ENCODE peak calls at places on chromosomes 12 and 14, in five cellular contexts. One of them, this sample, is unnamed.

GRCh38 chr12:122282066-122282465 is 15.8 kb upstream of the VPS33A start:
- DNase-seq in NCI-H510A: no peak
- DNase-seq in B cell: no peak
- DNase-seq in activated effector memory CD4-positive, alpha-beta T cell treated with Interleukin-2 at 50 U/mL for 16 hours: no peak
- DNase-seq in stimulated activated CD8-positive, alpha-beta memory T cell treated with anti-CD3 and anti-CD28 coated beads, Interleukin-12 subunit alpha, Interleukin-12 subunit beta, amount 100 ng/mL, for 4 hours: no peak
- DNase-seq in this sample: no peak

GRCh38 chr14:26401170-26401968 is 196.5 kb downstream of the NOVA1 start:
- DNase-seq in NCI-H510A: peak; percentile 68
- DNase-seq in B cell: no peak
- DNase-seq in activated effector memory CD4-positive, alpha-beta T cell treated with Interleukin-2 at 50 U/mL for 16 hours: no peak
- DNase-seq in stimulated activated CD8-positive, alpha-beta memory T cell treated with anti-CD3 and anti-CD28 coated beads, Interleukin-12 subunit alpha, Interleukin-12 subunit beta, amount 100 ng/mL, for 4 hours: no peak
- DNase-seq in this sample: no peak

GRCh38 chr14:63288853-63289252 is 29.9 kb downstream of the GPHB5 start:
- DNase-seq in NCI-H510A: no peak
- DNase-seq in B cell: no peak
- DNase-seq in activated effector memory CD4-positive, alpha-beta T cell treated with Interleukin-2 at 50 U/mL for 16 hours: no peak
- DNase-seq in stimulated activated CD8-positive, alpha-beta memory T cell treated with anti-CD3 and anti-CD28 coated beads, Interleukin-12 subunit alpha, Interleukin-12 subunit beta, amount 100 ng/mL, for 4 hours: no peak
- DNase-seq in this sample: no peak

GRCh38 chr14:101109347-101109638 is 205.8 kb upstream of the RTL1 start:
- DNase-seq in NCI-H510A: no peak
- DNase-seq in B cell: no peak
- DNase-seq in activated effector memory CD4-positive, alpha-beta T cell treated with Interleukin-2 at 50 U/mL for 16 hours: no peak
- DNase-seq in stimulated activated CD8-positive, alpha-beta memory T cell treated with anti-CD3 and anti-CD28 coated beads, Interleukin-12 subunit alpha, Interleukin-12 subunit beta, amount 100 ng/mL, for 4 hours: no peak
- DNase-seq in this sample: no peak

GRCh38 chr12:87784350-87784749 is 244.9 kb downstream of the C12orf50 start:
- DNase-seq in NCI-H510A: peak; percentile 43
- DNase-seq in B cell: no peak
- DNase-seq in activated effector memory CD4-positive, alpha-beta T cell treated with Interleukin-2 at 50 U/mL for 16 hours: no peak
- DNase-seq in stimulated activated CD8-positive, alpha-beta memory T cell treated with anti-CD3 and anti-CD28 coated beads, Interleukin-12 subunit alpha, Interleukin-12 subunit beta, amount 100 ng/mL, for 4 hours: no peak
- DNase-seq in this sample: no peak

GRCh38 chr14:49966971-49967630 is 74.2 kb downstream of the ARF6 start:
- DNase-seq in NCI-H510A: no peak
- DNase-seq in B cell: no peak
- DNase-seq in activated effector memory CD4-positive, alpha-beta T cell treated with Interleukin-2 at 50 U/mL for 16 hours: no peak
- DNase-seq in stimulated activated CD8-positive, alpha-beta memory T cell treated with anti-CD3 and anti-CD28 coated beads, Interleukin-12 subunit alpha, Interleukin-12 subunit beta, amount 100 ng/mL, for 4 hours: no peak
- DNase-seq in this sample: no peak

GRCh38 chr12:88578821-88579518 is 1.3 kb downstream of the KITLG start:
- DNase-seq in NCI-H510A: peak; percentile 59
- DNase-seq in B cell: no peak
- DNase-seq in activated effector memory CD4-positive, alpha-beta T cell treated with Interleukin-2 at 50 U/mL for 16 hours: no peak
- DNase-seq in stimulated activated CD8-positive, alpha-beta memory T cell treated with anti-CD3 and anti-CD28 coated beads, Interleukin-12 subunit alpha, Interleukin-12 subunit beta, amount 100 ng/mL, for 4 hours: no peak
- DNase-seq in this sample: no peak

GRCh38 chr12:22668441-22668840 is 43.5 kb downstream of the ETNK1 start:
- DNase-seq in NCI-H510A: no peak
- DNase-seq in B cell: no peak
- DNase-seq in activated effector memory CD4-positive, alpha-beta T cell treated with Interleukin-2 at 50 U/mL for 16 hours: no peak
- DNase-seq in stimulated activated CD8-positive, alpha-beta memory T cell treated with anti-CD3 and anti-CD28 coated beads, Interleukin-12 subunit alpha, Interleukin-12 subunit beta, amount 100 ng/mL, for 4 hours: no peak
- DNase-seq in this sample: no peak

GRCh38 chr14:105177082-105177481 is 4.0 kb downstream of the NUDT14 start:
- DNase-seq in NCI-H510A: no peak
- DNase-seq in B cell: no peak
- DNase-seq in activated effector memory CD4-positive, alpha-beta T cell treated with Interleukin-2 at 50 U/mL for 16 hours: no peak
- DNase-seq in stimulated activated CD8-positive, alpha-beta memory T cell treated with anti-CD3 and anti-CD28 coated beads, Interleukin-12 subunit alpha, Interleukin-12 subunit beta, amount 100 ng/mL, for 4 hours: no peak
- DNase-seq in this sample: no peak

GRCh38 chr12:64160718-64161060 is 61.4 kb downstream of the KICS2 start:
- DNase-seq in NCI-H510A: no peak
- DNase-seq in B cell: no peak
- DNase-seq in activated effector memory CD4-positive, alpha-beta T cell treated with Interleukin-2 at 50 U/mL for 16 hours: no peak
- DNase-seq in stimulated activated CD8-positive, alpha-beta memory T cell treated with anti-CD3 and anti-CD28 coated beads, Interleukin-12 subunit alpha, Interleukin-12 subunit beta, amount 100 ng/mL, for 4 hours: no peak
- DNase-seq in this sample: no peak

GRCh38 chr14:106831322-106831720 is 1304.9 kb downstream of the TMEM121 start:
- DNase-seq in NCI-H510A: no peak
- DNase-seq in B cell: peak; percentile 76
- DNase-seq in activated effector memory CD4-positive, alpha-beta T cell treated with Interleukin-2 at 50 U/mL for 16 hours: no peak
- DNase-seq in stimulated activated CD8-positive, alpha-beta memory T cell treated with anti-CD3 and anti-CD28 coated beads, Interleukin-12 subunit alpha, Interleukin-12 subunit beta, amount 100 ng/mL, for 4 hours: no peak
- DNase-seq in this sample: peak; percentile 96

GRCh38 chr12:101713059-101713682 is 15.7 kb downstream of the CHPT1 start:
- DNase-seq in NCI-H510A: no peak
- DNase-seq in B cell: no peak
- DNase-seq in activated effector memory CD4-positive, alpha-beta T cell treated with Interleukin-2 at 50 U/mL for 16 hours: no peak
- DNase-seq in stimulated activated CD8-positive, alpha-beta memory T cell treated with anti-CD3 and anti-CD28 coated beads, Interleukin-12 subunit alpha, Interleukin-12 subunit beta, amount 100 ng/mL, for 4 hours: no peak
- DNase-seq in this sample: no peak

GRCh38 chr12:52497975-52498374 is 4.9 kb upstream of the KRT6A start:
- DNase-seq in NCI-H510A: no peak
- DNase-seq in B cell: no peak
- DNase-seq in activated effector memory CD4-positive, alpha-beta T cell treated with Interleukin-2 at 50 U/mL for 16 hours: no peak
- DNase-seq in stimulated activated CD8-positive, alpha-beta memory T cell treated with anti-CD3 and anti-CD28 coated beads, Interleukin-12 subunit alpha, Interleukin-12 subunit beta, amount 100 ng/mL, for 4 hours: no peak
- DNase-seq in this sample: no peak

GRCh38 chr14:101562659-101563351 is 1.5 kb downstream of the DIO3 start:
- DNase-seq in NCI-H510A: no peak
- DNase-seq in B cell: peak; percentile 20
- DNase-seq in activated effector memory CD4-positive, alpha-beta T cell treated with Interleukin-2 at 50 U/mL for 16 hours: no peak
- DNase-seq in stimulated activated CD8-positive, alpha-beta memory T cell treated with anti-CD3 and anti-CD28 coated beads, Interleukin-12 subunit alpha, Interleukin-12 subunit beta, amount 100 ng/mL, for 4 hours: no peak
- DNase-seq in this sample: peak; percentile 91

GRCh38 chr12:115129727-115130126 is 445.8 kb upstream of the TBX3 start:
- DNase-seq in NCI-H510A: no peak
- DNase-seq in B cell: no peak
- DNase-seq in activated effector memory CD4-positive, alpha-beta T cell treated with Interleukin-2 at 50 U/mL for 16 hours: no peak
- DNase-seq in stimulated activated CD8-positive, alpha-beta memory T cell treated with anti-CD3 and anti-CD28 coated beads, Interleukin-12 subunit alpha, Interleukin-12 subunit beta, amount 100 ng/mL, for 4 hours: no peak
- DNase-seq in this sample: no peak

GRCh38 chr14:30889244-30889594 is 14.9 kb downstream of the COCH start:
- DNase-seq in NCI-H510A: no peak
- DNase-seq in B cell: no peak
- DNase-seq in activated effector memory CD4-positive, alpha-beta T cell treated with Interleukin-2 at 50 U/mL for 16 hours: no peak
- DNase-seq in stimulated activated CD8-positive, alpha-beta memory T cell treated with anti-CD3 and anti-CD28 coated beads, Interleukin-12 subunit alpha, Interleukin-12 subunit beta, amount 100 ng/mL, for 4 hours: no peak
- DNase-seq in this sample: no peak

GRCh38 chr12:125289965-125290364 is 224.7 kb downstream of the AACS start:
- DNase-seq in NCI-H510A: no peak
- DNase-seq in B cell: no peak
- DNase-seq in activated effector memory CD4-positive, alpha-beta T cell treated with Interleukin-2 at 50 U/mL for 16 hours: no peak
- DNase-seq in stimulated activated CD8-positive, alpha-beta memory T cell treated with anti-CD3 and anti-CD28 coated beads, Interleukin-12 subunit alpha, Interleukin-12 subunit beta, amount 100 ng/mL, for 4 hours: no peak
- DNase-seq in this sample: no peak

GRCh38 chr12:117513353-117513752 is 151.9 kb upstream of the NOS1 start:
- DNase-seq in NCI-H510A: no peak
- DNase-seq in B cell: no peak
- DNase-seq in activated effector memory CD4-positive, alpha-beta T cell treated with Interleukin-2 at 50 U/mL for 16 hours: no peak
- DNase-seq in stimulated activated CD8-positive, alpha-beta memory T cell treated with anti-CD3 and anti-CD28 coated beads, Interleukin-12 subunit alpha, Interleukin-12 subunit beta, amount 100 ng/mL, for 4 hours: no peak
- DNase-seq in this sample: no peak

GRCh38 chr12:53218551-53219114 is 11.6 kb upstream of the ITGB7 start:
- DNase-seq in NCI-H510A: no peak
- DNase-seq in B cell: no peak
- DNase-seq in activated effector memory CD4-positive, alpha-beta T cell treated with Interleukin-2 at 50 U/mL for 16 hours: no peak
- DNase-seq in stimulated activated CD8-positive, alpha-beta memory T cell treated with anti-CD3 and anti-CD28 coated beads, Interleukin-12 subunit alpha, Interleukin-12 subunit beta, amount 100 ng/mL, for 4 hours: no peak
- DNase-seq in this sample: no peak

GRCh38 chr14:68638056-68638816 is 154.6 kb downstream of the ZFP36L1 start:
- DNase-seq in NCI-H510A: no peak
- DNase-seq in B cell: no peak
- DNase-seq in activated effector memory CD4-positive, alpha-beta T cell treated with Interleukin-2 at 50 U/mL for 16 hours: no peak
- DNase-seq in stimulated activated CD8-positive, alpha-beta memory T cell treated with anti-CD3 and anti-CD28 coated beads, Interleukin-12 subunit alpha, Interleukin-12 subunit beta, amount 100 ng/mL, for 4 hours: no peak
- DNase-seq in this sample: no peak

GRCh38 chr12:45088608-45089007 is 37.7 kb upstream of the DBX2 start:
- DNase-seq in NCI-H510A: no peak
- DNase-seq in B cell: no peak
- DNase-seq in activated effector memory CD4-positive, alpha-beta T cell treated with Interleukin-2 at 50 U/mL for 16 hours: no peak
- DNase-seq in stimulated activated CD8-positive, alpha-beta memory T cell treated with anti-CD3 and anti-CD28 coated beads, Interleukin-12 subunit alpha, Interleukin-12 subunit beta, amount 100 ng/mL, for 4 hours: no peak
- DNase-seq in this sample: no peak

GRCh38 chr12:8156416-8156815 is 399 bp upstream of the ZNF705A start:
- DNase-seq in NCI-H510A: no peak
- DNase-seq in B cell: no peak
- DNase-seq in activated effector memory CD4-positive, alpha-beta T cell treated with Interleukin-2 at 50 U/mL for 16 hours: no peak
- DNase-seq in stimulated activated CD8-positive, alpha-beta memory T cell treated with anti-CD3 and anti-CD28 coated beads, Interleukin-12 subunit alpha, Interleukin-12 subunit beta, amount 100 ng/mL, for 4 hours: no peak
- DNase-seq in this sample: no peak

GRCh38 chr12:17215754-17216153 is 609.8 kb upstream of the LMO3 start:
- DNase-seq in NCI-H510A: no peak
- DNase-seq in B cell: no peak
- DNase-seq in activated effector memory CD4-positive, alpha-beta T cell treated with Interleukin-2 at 50 U/mL for 16 hours: no peak
- DNase-seq in stimulated activated CD8-positive, alpha-beta memory T cell treated with anti-CD3 and anti-CD28 coated beads, Interleukin-12 subunit alpha, Interleukin-12 subunit beta, amount 100 ng/mL, for 4 hours: no peak
- DNase-seq in this sample: peak; percentile 32

GRCh38 chr12:47767197-47767724 is 5.8 kb upstream of the SLC48A1 start:
- DNase-seq in NCI-H510A: no peak
- DNase-seq in B cell: peak; percentile 77
- DNase-seq in activated effector memory CD4-positive, alpha-beta T cell treated with Interleukin-2 at 50 U/mL for 16 hours: peak; percentile 58
- DNase-seq in stimulated activated CD8-positive, alpha-beta memory T cell treated with anti-CD3 and anti-CD28 coated beads, Interleukin-12 subunit alpha, Interleukin-12 subunit beta, amount 100 ng/mL, for 4 hours: peak; percentile 41
- DNase-seq in this sample: peak; percentile 73

GRCh38 chr12:59839514-59839913 is 243.7 kb downstream of the SLC16A7 start:
- DNase-seq in NCI-H510A: no peak
- DNase-seq in B cell: no peak
- DNase-seq in activated effector memory CD4-positive, alpha-beta T cell treated with Interleukin-2 at 50 U/mL for 16 hours: no peak
- DNase-seq in stimulated activated CD8-positive, alpha-beta memory T cell treated with anti-CD3 and anti-CD28 coated beads, Interleukin-12 subunit alpha, Interleukin-12 subunit beta, amount 100 ng/mL, for 4 hours: no peak
- DNase-seq in this sample: no peak

GRCh38 chr14:77306406-77307098 is 14.1 kb downstream of the POMT2 start:
- DNase-seq in NCI-H510A: no peak
- DNase-seq in B cell: no peak
- DNase-seq in activated effector memory CD4-positive, alpha-beta T cell treated with Interleukin-2 at 50 U/mL for 16 hours: no peak
- DNase-seq in stimulated activated CD8-positive, alpha-beta memory T cell treated with anti-CD3 and anti-CD28 coated beads, Interleukin-12 subunit alpha, Interleukin-12 subunit beta, amount 100 ng/mL, for 4 hours: no peak
- DNase-seq in this sample: no peak

GRCh38 chr14:99601301-99601945 is 2.6 kb downstream of the CCDC85C start:
- DNase-seq in NCI-H510A: no peak
- DNase-seq in B cell: no peak
- DNase-seq in activated effector memory CD4-positive, alpha-beta T cell treated with Interleukin-2 at 50 U/mL for 16 hours: no peak
- DNase-seq in stimulated activated CD8-positive, alpha-beta memory T cell treated with anti-CD3 and anti-CD28 coated beads, Interleukin-12 subunit alpha, Interleukin-12 subunit beta, amount 100 ng/mL, for 4 hours: no peak
- DNase-seq in this sample: no peak

GRCh38 chr12:67784831-67785230 is 136.3 kb downstream of the DYRK2 start:
- DNase-seq in NCI-H510A: no peak
- DNase-seq in B cell: no peak
- DNase-seq in activated effector memory CD4-positive, alpha-beta T cell treated with Interleukin-2 at 50 U/mL for 16 hours: no peak
- DNase-seq in stimulated activated CD8-positive, alpha-beta memory T cell treated with anti-CD3 and anti-CD28 coated beads, Interleukin-12 subunit alpha, Interleukin-12 subunit beta, amount 100 ng/mL, for 4 hours: no peak
- DNase-seq in this sample: no peak

GRCh38 chr12:131894313-131894860 is at the start of gene ULK1:
- DNase-seq in NCI-H510A: peak; percentile 89
- DNase-seq in B cell: peak; percentile 96
- DNase-seq in activated effector memory CD4-positive, alpha-beta T cell treated with Interleukin-2 at 50 U/mL for 16 hours: peak; percentile 90
- DNase-seq in stimulated activated CD8-positive, alpha-beta memory T cell treated with anti-CD3 and anti-CD28 coated beads, Interleukin-12 subunit alpha, Interleukin-12 subunit beta, amount 100 ng/mL, for 4 hours: peak; percentile 90
- DNase-seq in this sample: peak; percentile 91

GRCh38 chr12:46585854-46586621 is 213.5 kb upstream of the SLC38A2 start:
- DNase-seq in NCI-H510A: peak; percentile 82
- DNase-seq in B cell: peak; percentile 16
- DNase-seq in activated effector memory CD4-positive, alpha-beta T cell treated with Interleukin-2 at 50 U/mL for 16 hours: peak; percentile 60
- DNase-seq in stimulated activated CD8-positive, alpha-beta memory T cell treated with anti-CD3 and anti-CD28 coated beads, Interleukin-12 subunit alpha, Interleukin-12 subunit beta, amount 100 ng/mL, for 4 hours: no peak
- DNase-seq in this sample: no peak

This sample was measured in NAMALWA.